ENCODE peak calls at places on chromosomes 13 and 19, in four cellular contexts. M is HL-60; U is activated CD4-positive, alpha-beta T cell treated with anti-CD3 and anti-CD28 coated beads, Interleukin-2, amount 50 U/mL, for 1 hour; F is sciatic nerve. P is an unnamed sample.

GRCh38 chr19:42088471-42089190 is 12.7 kb downstream of the ZNF574 start:
- DNase-seq in M (no peak), U (no peak), F (no peak), P (no peak)

GRCh38 chr13:76882431-76882830 is 3.8 kb downstream of the KCTD12 start:
- DNase-seq in M (peak), U (no peak), F (no peak), P (peak)

GRCh38 chr13:39493966-39494365 is 109.0 kb downstream of the LHFPL6 start:
- DNase-seq in M (no peak), U (no peak), F (no peak), P (no peak)

GRCh38 chr13:36887758-36888521 is 32.1 kb downstream of the SMAD9 start:
- DNase-seq in M (peak), U (no peak), F (peak), P (no peak)

GRCh38 chr13:45623516-45624090 is 8.1 kb upstream of the ERICH6B start:
- DNase-seq in M (no peak), U (no peak), F (no peak), P (no peak)

GRCh38 chr19:33796164-33797100 is at the start of gene KCTD15:
- DNase-seq in M (peak), U (no peak), F (no peak), P (peak)

GRCh38 chr13:113500530-113501265 is 10.2 kb upstream of the DCUN1D2 start:
- DNase-seq in M (no peak), U (no peak), F (no peak), P (peak)

GRCh38 chr19:48553676-48554384 is 1.9 kb downstream of the SULT2B1 start:
- DNase-seq in M (no peak), U (no peak), F (no peak), P (no peak)

GRCh38 chr19:5358173-5358800 is 17.7 kb upstream of the PTPRS start:
- DNase-seq in M (no peak), U (no peak), F (no peak), P (no peak)

GRCh38 chr19:56538761-56539263 is at the start of gene ZFP28:
- DNase-seq in M (peak), U (no peak), F (peak), P (no peak)

GRCh38 chr13:99765869-99766268 is 205.7 kb downstream of the ZIC5 start:
- DNase-seq in M (no peak), U (no peak), F (no peak), P (no peak)

GRCh38 chr19:49851456-49852259 is 699 bp downstream of the PTOV1 start:
- DNase-seq in M (no peak), U (peak), F (peak), P (no peak)

GRCh38 chr19:39017646-39018045 is 14.7 kb downstream of the FBXO27 start:
- DNase-seq in M (no peak), U (no peak), F (no peak), P (no peak)

GRCh38 chr19:23509686-23510450 is 114.6 kb upstream of the ZNF91 start:
- DNase-seq in M (no peak), U (no peak), F (no peak), P (no peak)

GRCh38 chr19:38685666-38686529 is 38.4 kb downstream of the ACTN4 start:
- DNase-seq in M (no peak), U (no peak), F (no peak), P (peak)

GRCh38 chr13:76884167-76884566 is 2.0 kb downstream of the KCTD12 start:
- DNase-seq in M (peak), U (no peak), F (peak), P (peak)

GRCh38 chr13:46797468-46798237 is 692 bp upstream of the ESD start:
- DNase-seq in M (no peak), U (no peak), F (no peak), P (no peak)

GRCh38 chr19:18321729-18322091 is 1.2 kb downstream of the LSM4 start:
- DNase-seq in M (peak), U (no peak), F (no peak), P (no peak)

GRCh38 chr19:2331601-2332246 is 3.2 kb downstream of the SPPL2B start:
- DNase-seq in M (no peak), U (no peak), F (no peak), P (no peak)

GRCh38 chr19:21908066-21908465 is 72.1 kb upstream of the ZNF43 start:
- DNase-seq in M (no peak), U (no peak), F (no peak), P (no peak)

GRCh38 chr19:47239610-47240296 is 8.8 kb upstream of the BBC3 start:
- DNase-seq in M (no peak), U (peak), F (no peak), P (peak)

GRCh38 chr13:50401721-50402510 is 386.7 kb downstream of the KCNRG start:
- DNase-seq in M (no peak), U (no peak), F (no peak), P (no peak)

GRCh38 chr13:80533175-80533574 is 192.2 kb upstream of the SPRY2 start:
- DNase-seq in M (no peak), U (no peak), F (no peak), P (no peak)

GRCh38 chr13:77521595-77522367 is 13.7 kb upstream of the SCEL start:
- DNase-seq in M (no peak), U (no peak), F (no peak), P (no peak)

GRCh38 chr13:109695402-109696190 is 90.8 kb downstream of the IRS2 start:
- DNase-seq in M (no peak), U (no peak), F (no peak), P (no peak)

GRCh38 chr13:109271991-109272454 is 514.4 kb downstream of the IRS2 start:
- DNase-seq in M (no peak), U (no peak), F (no peak), P (no peak)

GRCh38 chr19:27652796-27653195 is 1560.2 kb downstream of the UQCRFS1 start:
- DNase-seq in M (no peak), U (no peak), F (no peak), P (no peak)

GRCh38 chr13:74056829-74057564 is 77.2 kb downstream of the KLF12 start:
- DNase-seq in M (no peak), U (no peak), F (no peak), P (no peak)

GRCh38 chr19:31096047-31096446 is 253.2 kb downstream of the TSHZ3 start:
- DNase-seq in M (no peak), U (no peak), F (no peak), P (no peak)